ENCODE peak calls at places on chromosome 18, in eight cellular contexts. Q is kidney epithelial cell, C is endodermal cell, B is A549, K is uterus, O is heart left ventricle, L is HCT116, Y is WERI-Rb-1. M is an unnamed sample.

GRCh38 chr18:25282922-25283703 is 68.9 kb downstream of the ZNF521 start:
- DNase-seq in Q (no peak), C (no peak), B (no peak), K (no peak), O (no peak), L (no peak), Y (no peak), M (no peak)

GRCh38 chr18:22106536-22107292 is 62.7 kb upstream of the GATA6 start:
- DNase-seq in Q (peak; percentile 18), C (peak; percentile 61), B (peak; percentile 17), K (no peak), O (no peak), L (no peak), Y (no peak), M (no peak)

GRCh38 chr18:37537868-37538525 is 27.6 kb downstream of the CELF4 start:
- DNase-seq in Q (peak; percentile 5), C (peak; percentile 97), B (peak; percentile 48), K (peak; percentile 25), O (peak; percentile 86), L (peak; percentile 37), Y (peak; percentile 84), M (peak; percentile 71)

GRCh38 chr18:26771524-26771923 is 94.0 kb downstream of the AQP4 start:
- DNase-seq in Q (no peak), C (peak; percentile 61), B (peak; percentile 17), K (no peak), O (no peak), L (no peak), Y (peak; percentile 21), M (peak; percentile 33)

GRCh38 chr18:40832362-40832761 is 1122.7 kb upstream of the PIK3C3 start:
- DNase-seq in Q (no peak), C (no peak), B (no peak), K (no peak), O (no peak), L (no peak), Y (no peak), M (no peak)

GRCh38 chr18:64872710-64873458 is 724.0 kb upstream of the LINC00305 start:
- DNase-seq in Q (no peak), C (no peak), B (no peak), K (no peak), O (no peak), L (no peak), Y (no peak), M (no peak)

GRCh38 chr18:61435064-61435652 is 101.9 kb downstream of the CDH20 start:
- DNase-seq in Q (no peak), C (peak; percentile 55), B (peak; percentile 12), K (no peak), O (no peak), L (peak; percentile 22), Y (peak; percentile 19), M (peak; percentile 22)

GRCh38 chr18:62617793-62618591 is 95.2 kb downstream of the ZCCHC2 start:
- DNase-seq in Q (no peak), C (no peak), B (no peak), K (no peak), O (no peak), L (no peak), Y (no peak), M (no peak)

GRCh38 chr18:39350916-39351315 is 1785.3 kb upstream of the CELF4 start:
- DNase-seq in Q (no peak), C (no peak), B (no peak), K (no peak), O (no peak), L (no peak), Y (no peak), M (no peak)

GRCh38 chr18:22210331-22210754 is 41.0 kb downstream of the GATA6 start:
- DNase-seq in Q (peak; percentile 94), C (no peak), B (peak; percentile 14), K (no peak), O (no peak), L (no peak), Y (no peak), M (no peak)

GRCh38 chr18:14974576-14974975 is 226.6 kb downstream of the ANKRD30B start:
- DNase-seq in Q (no peak), C (no peak), B (no peak), K (no peak), O (no peak), L (no peak), Y (no peak), M (no peak)

GRCh38 chr18:78768655-78769501 is 210.7 kb upstream of the SALL3 start:
- DNase-seq in Q (no peak), C (no peak), B (no peak), K (no peak), O (no peak), L (no peak), Y (no peak), M (no peak)

GRCh38 chr18:40524881-40525280 is 1430.2 kb upstream of the PIK3C3 start:
- DNase-seq in Q (no peak), C (no peak), B (no peak), K (no peak), O (no peak), L (no peak), Y (no peak), M (no peak)

GRCh38 chr18:7021994-7022840 is 95.4 kb downstream of the LAMA1 start:
- DNase-seq in Q (peak; percentile 39), C (no peak), B (peak; percentile 73), K (no peak), O (no peak), L (peak; percentile 15), Y (peak; percentile 63), M (peak; percentile 14)

GRCh38 chr18:7025194-7025593 is 92.4 kb downstream of the LAMA1 start:
- DNase-seq in Q (no peak), C (no peak), B (no peak), K (no peak), O (no peak), L (no peak), Y (no peak), M (no peak)

GRCh38 chr18:7017013-7017412 is 100.6 kb downstream of the LAMA1 start:
- DNase-seq in Q (no peak), C (no peak), B (no peak), K (no peak), O (no peak), L (no peak), Y (no peak), M (no peak)

GRCh38 chr18:7023581-7023980 is 94.0 kb downstream of the LAMA1 start:
- DNase-seq in Q (no peak), C (no peak), B (no peak), K (no peak), O (no peak), L (no peak), Y (no peak), M (no peak)

GRCh38 chr18:7020995-7021777 is 96.4 kb downstream of the LAMA1 start:
- DNase-seq in Q (no peak), C (peak; percentile 72), B (no peak), K (no peak), O (no peak), L (no peak), Y (peak; percentile 19), M (no peak)
- TF ChIP-seq CTCF in Q (peak; percentile 6), C (peak; percentile 52), B (no peak), K (no peak), O (no peak), L (no peak), Y (peak; percentile 8), M (no peak)

DNA sequence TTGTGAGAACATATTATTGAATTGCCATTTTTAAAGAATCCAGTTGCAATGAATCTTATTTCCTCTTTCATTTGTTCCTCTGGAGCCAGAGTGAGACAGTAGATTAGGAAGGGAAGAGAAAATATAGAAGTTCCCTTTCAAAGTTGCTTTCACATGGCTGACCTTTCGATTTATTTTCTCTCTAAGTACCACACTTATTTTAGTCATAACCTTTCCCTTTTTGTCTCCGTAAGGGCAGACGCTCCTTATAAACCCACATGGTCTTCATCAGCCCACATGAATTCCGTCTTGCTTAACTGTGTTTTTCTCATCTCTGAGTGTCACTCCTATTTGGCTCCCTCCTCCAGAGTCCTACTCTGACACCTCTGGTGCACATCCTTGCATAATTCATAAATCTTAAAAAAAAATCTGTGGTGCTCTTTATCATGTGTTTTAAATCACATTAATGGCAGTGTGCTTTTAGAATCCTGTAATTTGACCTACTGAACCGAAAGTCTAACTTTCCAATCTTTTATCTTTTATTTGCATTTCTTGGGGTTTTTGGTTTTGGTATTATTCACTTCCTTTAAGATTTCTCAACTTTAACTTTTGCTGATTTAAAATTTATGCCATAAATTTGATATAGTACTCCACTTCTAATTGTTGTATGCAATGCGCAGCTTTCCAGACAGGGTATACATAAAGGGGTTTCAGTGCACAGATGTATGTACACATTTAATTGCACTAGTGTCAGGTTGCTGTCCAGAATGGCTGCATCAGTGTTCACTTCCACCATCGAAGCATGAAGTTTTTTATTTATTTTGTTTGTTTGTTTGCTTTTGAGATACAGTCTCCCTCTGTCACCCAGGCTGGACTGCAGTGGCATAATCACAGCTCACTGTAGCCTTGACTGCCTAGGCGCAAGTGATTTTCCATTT is 38.6 kb upstream of the ZNF396 start:
- DNase-seq in Q (no peak), C (no peak), B (no peak), K (no peak), O (no peak), L (no peak), Y (no peak), M (peak; percentile 37)
- H3K4me3 ChIP-seq in Q (no peak overlapping the region), C (no peak overlapping the region), B (no peak overlapping the region), K (no peak overlapping the region), O (no peak overlapping the region), L (no peak overlapping the region), Y (no peak overlapping the region), M (peak overlapping the region; percentile 3)

GRCh38 chr18:58175122-58175687 is 131.2 kb downstream of the NEDD4L start:
- DNase-seq in Q (no peak), C (no peak), B (no peak), K (no peak), O (no peak), L (no peak), Y (no peak), M (peak; percentile 15)
- TF ChIP-seq CTCF in Q (no peak), C (peak; percentile 51), B (no peak), K (no peak), O (no peak), L (peak; percentile 33), Y (peak; percentile 60), M (peak; percentile 24)

GRCh38 chr18:75204978-75205759 is 3.8 kb downstream of the PTGR3 start:
- DNase-seq in Q (no peak), C (peak; percentile 77), B (no peak), K (no peak), O (no peak), L (no peak), Y (no peak), M (no peak)

GRCh38 chr18:75206637-75207297 is 2.2 kb downstream of the PTGR3 start:
- DNase-seq in Q (no peak), C (no peak), B (no peak), K (no peak), O (no peak), L (no peak), Y (no peak), M (no peak)

GRCh38 chr18:75207298-75208054 is 1.5 kb downstream of the PTGR3 start:
- DNase-seq in Q (no peak), C (no peak), B (no peak), K (no peak), O (no peak), L (no peak), Y (no peak), M (peak; percentile 62)

GRCh38 chr18:75204262-75204977 is 4.5 kb downstream of the PTGR3 start:
- DNase-seq in Q (no peak), C (peak; percentile 72), B (no peak), K (no peak), O (peak; percentile 73), L (no peak), Y (no peak), M (no peak)

DNA sequence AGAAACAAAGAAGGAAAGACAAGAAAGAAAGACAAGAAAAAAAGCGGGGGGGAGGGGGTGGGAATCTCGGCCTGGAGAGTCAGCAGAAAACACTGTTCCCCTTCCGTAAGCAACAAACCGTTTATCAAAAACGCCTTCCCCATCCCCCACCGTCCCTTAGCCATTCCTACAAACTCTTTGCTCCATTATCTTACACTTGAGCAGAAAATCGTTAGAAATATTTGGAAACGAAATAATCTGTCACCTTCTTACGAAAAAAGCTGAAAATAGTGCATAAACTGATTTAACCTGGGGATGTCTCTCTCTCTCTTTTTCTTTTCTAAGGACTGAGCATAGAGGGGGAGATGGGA is 3.2 kb downstream of the PTGR3 start:
- DNase-seq in Q (no peak), C (no peak), B (no peak), K (no peak), O (no peak), L (no peak), Y (no peak), M (no peak)
- H3K4me3 ChIP-seq in Q (no peak overlapping the region), C (peak overlapping the region; percentile 68), B (no peak overlapping the region), K (peak overlapping the region; percentile 39), O (no peak overlapping the region), L (no peak overlapping the region), Y (no peak overlapping the region), M (no peak overlapping the region)

M was measured in GM12865.